ENCODE peak calls at places on chromosomes 11 and 22, in ten cellular contexts. T is cardiac fibroblast, E is foreskin keratinocyte, G is GM10248, K is A673, J is GM20000, O is bronchial epithelial cell, V is chondrocyte, Z is B cell, A is GM23338. X is an unnamed sample.

GRCh38 chr11:67465190-67465522 is 3.9 kb downstream of the TMEM134 start:
- DNase-seq in T (no peak), E (peak), G (no peak), K (no peak), J (no peak), O (peak), V (no peak), Z (no peak), A (peak), X (no peak)

GRCh38 chr22:47452184-47452583 is 689.7 kb downstream of the TBC1D22A start:
- DNase-seq in T (no peak), E (no peak), G (no peak), K (peak), J (no peak), O (no peak), V (no peak), Z (no peak), A (peak), X (no peak)

GRCh38 chr22:48278620-48279464 is 1516.4 kb downstream of the TBC1D22A start:
- DNase-seq in T (no peak), E (no peak), G (no peak), K (no peak), J (no peak), O (no peak), V (no peak), Z (no peak), A (no peak), X (no peak)

GRCh38 chr11:330694-331314 is 10.1 kb upstream of the IFITM3 start:
- DNase-seq in T (no peak), E (no peak), G (no peak), K (no peak), J (no peak), O (no peak), V (peak), Z (no peak), A (no peak), X (no peak)

GRCh38 chr11:129023968-129024676 is 81.5 kb upstream of the TP53AIP1 start:
- DNase-seq in T (peak), E (peak), G (no peak), K (peak), J (no peak), O (peak), V (no peak), Z (no peak), A (peak), X (peak)

GRCh38 chr11:4882543-4882942 is 843 bp downstream of the OR51T1 start:
- DNase-seq in T (no peak), E (no peak), G (no peak), K (no peak), J (no peak), O (no peak), V (no peak), Z (no peak), A (no peak), X (no peak)

GRCh38 chr11:67277231-67277961 is 11.1 kb downstream of the GRK2 start:
- DNase-seq in T (peak), E (no peak), G (peak), K (peak), J (peak), O (peak), V (peak), Z (peak), A (peak), X (no peak)

GRCh38 chr11:126282742-126283591 is at the start of gene TIRAP:
- DNase-seq in T (peak), E (peak), G (peak), K (peak), J (peak), O (no peak), V (no peak), Z (peak), A (peak), X (peak)

GRCh38 chr11:103525069-103525468 is 415.8 kb downstream of the DYNC2H1 start:
- DNase-seq in T (peak), E (peak), G (no peak), K (peak), J (no peak), O (peak), V (no peak), Z (no peak), A (no peak), X (peak)

GRCh38 chr11:117273550-117274289 is 17.4 kb upstream of the BACE1-AS start:
- DNase-seq in T (peak), E (no peak), G (no peak), K (peak), J (no peak), O (peak), V (no peak), Z (no peak), A (peak), X (no peak)

GRCh38 chr11:17012712-17013547 is 1.3 kb downstream of the PLEKHA7 start:
- DNase-seq in T (peak), E (no peak), G (no peak), K (no peak), J (peak), O (peak), V (no peak), Z (no peak), A (peak), X (peak)

GRCh38 chr11:15200696-15201095 is 86.0 kb downstream of the INSC start:
- DNase-seq in T (no peak), E (no peak), G (no peak), K (no peak), J (no peak), O (no peak), V (no peak), Z (no peak), A (no peak), X (no peak)

GRCh38 chr11:101566626-101567025 is 17.2 kb downstream of the TRPC6 start:
- DNase-seq in T (no peak), E (no peak), G (no peak), K (no peak), J (no peak), O (no peak), V (no peak), Z (no peak), A (no peak), X (no peak)

GRCh38 chr11:3942956-3943497 is 87.6 kb downstream of the STIM1 start:
- DNase-seq in T (peak), E (no peak), G (no peak), K (no peak), J (no peak), O (peak), V (no peak), Z (no peak), A (no peak), X (no peak)

GRCh38 chr11:77361184-77361583 is 59.7 kb upstream of the GDPD4 start:
- DNase-seq in T (peak), E (peak), G (no peak), K (no peak), J (no peak), O (peak), V (no peak), Z (no peak), A (peak), X (no peak)

GRCh38 chr11:2804189-2804588 is 81.4 kb downstream of the CDKN1C start:
- DNase-seq in T (no peak), E (no peak), G (no peak), K (no peak), J (no peak), O (no peak), V (peak), Z (no peak), A (no peak), X (no peak)

GRCh38 chr11:128457874-128458273 is 129.5 kb downstream of the ETS1 start:
- DNase-seq in T (no peak), E (no peak), G (no peak), K (no peak), J (no peak), O (no peak), V (no peak), Z (no peak), A (no peak), X (no peak)

GRCh38 chr22:39317756-39318506 is 1.5 kb downstream of the RPL3 start:
- DNase-seq in T (peak), E (peak), G (no peak), K (no peak), J (no peak), O (peak), V (no peak), Z (no peak), A (no peak), X (no peak)

GRCh38 chr11:70029115-70029830 is 48.8 kb upstream of the ANO1 start:
- DNase-seq in T (no peak), E (no peak), G (no peak), K (no peak), J (no peak), O (no peak), V (no peak), Z (no peak), A (peak), X (no peak)

GRCh38 chr11:67276821-67277230 is 10.6 kb downstream of the GRK2 start:
- DNase-seq in T (peak), E (no peak), G (peak), K (peak), J (no peak), O (no peak), V (peak), Z (no peak), A (peak), X (no peak)

GRCh38 chr11:131511794-131512193 is 141.4 kb downstream of the NTM start:
- DNase-seq in T (peak), E (no peak), G (peak), K (peak), J (peak), O (peak), V (no peak), Z (no peak), A (peak), X (no peak)

GRCh38 chr11:105045897-105046296 is 762 bp upstream of the CARD16 start:
- DNase-seq in T (no peak), E (no peak), G (no peak), K (no peak), J (no peak), O (no peak), V (no peak), Z (no peak), A (no peak), X (no peak)

GRCh38 chr11:19674420-19674819 is 38.2 kb upstream of the NAV2 start:
- DNase-seq in T (no peak), E (peak), G (no peak), K (no peak), J (no peak), O (peak), V (no peak), Z (no peak), A (peak), X (no peak)

GRCh38 chr22:29744902-29745301 is 21.9 kb downstream of the ZMAT5 start:
- DNase-seq in T (peak), E (peak), G (no peak), K (peak), J (no peak), O (peak), V (no peak), Z (no peak), A (no peak), X (no peak)

GRCh38 chr22:26303475-26303874 is 125.6 kb upstream of the ASPHD2 start:
- DNase-seq in T (no peak), E (no peak), G (no peak), K (no peak), J (no peak), O (no peak), V (no peak), Z (no peak), A (no peak), X (no peak)

GRCh38 chr11:110522456-110522855 is 92.7 kb downstream of the FDX1 start:
- DNase-seq in T (no peak), E (no peak), G (no peak), K (peak), J (no peak), O (peak), V (no peak), Z (no peak), A (no peak), X (no peak)

GRCh38 chr22:49405590-49405989 is 422.1 kb downstream of the BRD1 start:
- DNase-seq in T (no peak), E (no peak), G (no peak), K (no peak), J (no peak), O (no peak), V (no peak), Z (no peak), A (no peak), X (no peak)

GRCh38 chr11:45805305-45806071 is 539 bp downstream of the SLC35C1 start:
- DNase-seq in T (peak), E (peak), G (no peak), K (peak), J (no peak), O (peak), V (no peak), Z (no peak), A (peak), X (peak)

GRCh38 chr22:35930933-35931332 is 97.7 kb downstream of the RBFOX2 start:
- DNase-seq in T (peak), E (peak), G (peak), K (peak), J (peak), O (peak), V (no peak), Z (peak), A (peak), X (peak)

GRCh38 chr22:27377901-27378300 is 423.7 kb downstream of the MN1 start:
- DNase-seq in T (no peak), E (no peak), G (no peak), K (peak), J (no peak), O (no peak), V (no peak), Z (no peak), A (no peak), X (no peak)

GRCh38 chr11:36077368-36077767 is 133.5 kb downstream of the LDLRAD3 start:
- DNase-seq in T (no peak), E (no peak), G (no peak), K (no peak), J (no peak), O (no peak), V (no peak), Z (no peak), A (no peak), X (no peak)

GRCh38 chr11:71476031-71476430 is 23.0 kb downstream of the NADSYN1 start:
- DNase-seq in T (no peak), E (no peak), G (no peak), K (no peak), J (no peak), O (no peak), V (no peak), Z (no peak), A (no peak), X (no peak)

GRCh38 chr11:2091112-2091746 is 48.0 kb downstream of the IGF2 start:
- DNase-seq in T (no peak), E (no peak), G (no peak), K (no peak), J (no peak), O (no peak), V (no peak), Z (no peak), A (no peak), X (no peak)

GRCh38 chr11:75815345-75815983 is 454 bp downstream of the UVRAG start:
- DNase-seq in T (no peak), E (no peak), G (peak), K (peak), J (peak), O (no peak), V (no peak), Z (peak), A (peak), X (peak)

GRCh38 chr22:45896153-45896951 is 80.6 kb downstream of the WNT7B start:
- DNase-seq in T (no peak), E (peak), G (no peak), K (no peak), J (no peak), O (peak), V (peak), Z (no peak), A (peak), X (peak)

GRCh38 chr22:44523981-44524759 is 26.1 kb upstream of the RTL6 start:
- DNase-seq in T (peak), E (peak), G (no peak), K (peak), J (no peak), O (no peak), V (no peak), Z (no peak), A (no peak), X (no peak)

GRCh38 chr22:44530106-44530505 is 32.1 kb upstream of the RTL6 start:
- DNase-seq in T (no peak), E (no peak), G (no peak), K (no peak), J (no peak), O (no peak), V (no peak), Z (no peak), A (no peak), X (no peak)

GRCh38 chr22:44525872-44526271 is 27.8 kb upstream of the RTL6 start:
- DNase-seq in T (no peak), E (no peak), G (no peak), K (no peak), J (no peak), O (no peak), V (no peak), Z (no peak), A (no peak), X (no peak)

GRCh38 chr22:44524806-44525205 is 26.8 kb upstream of the RTL6 start:
- DNase-seq in T (peak), E (no peak), G (no peak), K (no peak), J (no peak), O (no peak), V (no peak), Z (no peak), A (no peak), X (no peak)

GRCh38 chr22:44526431-44527115 is 28.5 kb upstream of the RTL6 start:
- DNase-seq in T (no peak), E (no peak), G (no peak), K (no peak), J (no peak), O (no peak), V (no peak), Z (no peak), A (no peak), X (no peak)
- TF ChIP-seq CTCF in T (no peak), E (no peak), G (no peak), K (no peak), J (no peak), O (no peak), V (no peak), Z (no peak), A (no peak), X (no peak)

GRCh38 chr11:125224391-125225015 is 60.0 kb downstream of the PKNOX2 start:
- DNase-seq in T (peak), E (no peak), G (no peak), K (peak), J (no peak), O (no peak), V (no peak), Z (no peak), A (peak), X (no peak)
- TF ChIP-seq CTCF in T (peak), E (peak), G (no peak), K (peak), J (no peak), O (no peak), V (peak), Z (no peak), A (peak), X (no peak)

GRCh38 chr11:10302294-10302743 is 2.6 kb upstream of the ADM start:
- DNase-seq in T (no peak), E (peak), G (peak), K (no peak), J (no peak), O (no peak), V (no peak), Z (no peak), A (no peak), X (no peak)

GRCh38 chr11:10295056-10295901 is 1.3 kb upstream of the SBF2 start:
- DNase-seq in T (peak), E (no peak), G (no peak), K (no peak), J (no peak), O (no peak), V (no peak), Z (no peak), A (no peak), X (no peak)

GRCh38 chr11:10294289-10294953 is 402 bp upstream of the SBF2 start:
- DNase-seq in T (peak), E (peak), G (no peak), K (peak), J (peak), O (peak), V (no peak), Z (no peak), A (peak), X (peak)

GRCh38 chr11:10301656-10302293 is 3.1 kb upstream of the ADM start:
- DNase-seq in T (peak), E (peak), G (no peak), K (no peak), J (no peak), O (no peak), V (no peak), Z (no peak), A (no peak), X (no peak)

GRCh38 chr11:10298342-10298741 is 4.3 kb upstream of the SBF2 start:
- DNase-seq in T (peak), E (no peak), G (peak), K (no peak), J (peak), O (peak), V (no peak), Z (peak), A (no peak), X (no peak)
- TF ChIP-seq CTCF in T (peak), E (peak), G (peak), K (no peak), J (no peak), O (peak), V (peak), Z (peak), A (peak), X (no peak)

GRCh38 chr22:23774922-23775436 is 2.3 kb downstream of the MMP11 start:
- DNase-seq in T (peak), E (no peak), G (no peak), K (no peak), J (no peak), O (no peak), V (no peak), Z (no peak), A (no peak), X (no peak)

GRCh38 chr22:23773247-23774113 is 831 bp downstream of the MMP11 start:
- DNase-seq in T (no peak), E (no peak), G (no peak), K (no peak), J (no peak), O (no peak), V (no peak), Z (no peak), A (peak), X (no peak)

GRCh38 chr22:23777776-23778575 is 5.3 kb downstream of the MMP11 start:
- DNase-seq in T (no peak), E (no peak), G (no peak), K (peak), J (no peak), O (no peak), V (no peak), Z (no peak), A (no peak), X (no peak)

GRCh38 chr22:23774114-23774921 is 1.7 kb downstream of the MMP11 start:
- DNase-seq in T (no peak), E (no peak), G (no peak), K (no peak), J (no peak), O (no peak), V (no peak), Z (no peak), A (no peak), X (no peak)

DNA sequence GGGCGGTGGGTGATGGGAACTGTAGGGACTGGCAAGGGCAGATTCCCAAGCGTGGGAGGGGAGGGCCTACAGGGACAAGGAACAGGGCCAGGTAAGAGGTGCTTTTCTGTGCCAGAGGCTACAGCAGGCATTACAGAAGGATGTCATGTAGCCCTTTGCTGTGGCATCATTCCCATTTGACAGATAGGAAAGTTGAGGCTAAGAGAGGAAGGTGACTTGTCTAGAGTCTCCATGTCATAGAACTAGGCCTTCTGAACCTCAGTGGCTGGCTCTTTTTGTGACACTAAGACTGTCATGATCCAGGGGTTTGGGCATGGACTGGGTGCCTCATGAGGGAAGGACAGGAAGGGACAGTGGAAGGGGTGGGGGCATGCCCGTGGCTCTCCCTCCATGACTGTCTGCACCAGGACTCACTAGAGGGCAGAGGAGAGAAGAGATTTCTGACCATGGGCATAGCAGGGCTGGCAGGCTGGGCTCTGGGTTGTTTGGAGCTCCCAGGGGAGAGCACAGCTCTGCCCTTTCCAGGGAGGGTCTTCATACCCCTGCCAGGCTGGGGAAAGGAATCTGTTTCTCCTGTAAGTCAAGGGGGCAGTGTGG is 3.2 kb downstream of the MMP11 start:
- DNase-seq in T (no peak), E (no peak), G (no peak), K (no peak), J (no peak), O (no peak), V (no peak), Z (no peak), A (no peak), X (no peak)
- TF ChIP-seq CTCF in T (no peak), E (no peak), G (no peak), K (no peak), J (no peak), O (no peak), V (peak), Z (no peak), A (no peak), X (no peak)

DNA sequence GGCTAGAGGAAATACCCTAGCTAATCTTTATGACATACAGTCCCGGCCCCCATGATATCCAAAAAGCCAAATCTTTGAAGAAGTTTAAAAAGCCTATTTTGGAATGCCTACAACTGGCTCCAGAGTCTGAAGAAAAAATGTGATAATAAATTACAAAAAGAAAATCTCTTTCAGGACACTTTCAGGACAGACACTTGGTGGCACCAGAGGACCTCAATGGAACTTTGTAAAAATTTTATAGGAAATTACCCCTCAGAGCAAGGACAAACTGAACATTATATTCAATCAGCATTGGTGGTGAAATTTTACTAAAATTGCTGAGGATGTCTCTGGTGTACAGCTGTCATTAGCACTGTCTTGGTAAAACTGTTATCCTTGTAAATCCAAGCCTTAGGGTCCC is 81.0 kb downstream of the CCDC73 start:
- DNase-seq in T (peak), E (no peak), G (no peak), K (peak), J (no peak), O (no peak), V (no peak), Z (no peak), A (peak), X (peak)
- TF ChIP-seq CTCF in T (peak), E (peak), G (peak), K (peak), J (no peak), O (peak), V (peak), Z (peak), A (peak), X (peak)